ENCODE peak calls at places on chromosome 20, in six cellular contexts. I is ovary, M is adrenal gland, R is endothelial cell of umbilical vein, Q is A549, H is testis. V is an unnamed sample.

GRCh38 chr20:53321596-53321995 is 272.0 kb downstream of the ZNF217 start:
- DNase-seq in I (no peak), M (no peak), R (no peak), Q (no peak), H (no peak), V (no peak)

GRCh38 chr20:62501801-62502495 is 26.2 kb upstream of the GATA5 start:
- DNase-seq in I (no peak), M (no peak), R (peak), Q (no peak), H (no peak), V (no peak)

GRCh38 chr20:34527016-34527415 is 10.8 kb downstream of the DYNLRB1 start:
- DNase-seq in I (no peak), M (peak), R (no peak), Q (no peak), H (peak), V (peak)

GRCh38 chr20:64136004-64136710 is 28.1 kb upstream of the MYT1 start:
- DNase-seq in I (no peak), M (peak), R (no peak), Q (no peak), H (no peak), V (peak)

GRCh38 chr20:11170565-11170964 is 496.8 kb upstream of the JAG1 start:
- DNase-seq in I (no peak), M (no peak), R (no peak), Q (no peak), H (no peak), V (no peak)

GRCh38 chr20:2616634-2617033 is 35.8 kb upstream of the NOP56 start:
- DNase-seq in I (no peak), M (no peak), R (no peak), Q (no peak), H (no peak), V (no peak)

GRCh38 chr20:8036771-8037170 is 17.2 kb upstream of the TMX4 start:
- DNase-seq in I (no peak), M (no peak), R (no peak), Q (no peak), H (no peak), V (no peak)

GRCh38 chr20:48171626-48172025 is 386.3 kb upstream of the SULF2 start:
- DNase-seq in I (no peak), M (no peak), R (no peak), Q (no peak), H (no peak), V (no peak)

GRCh38 chr20:15986690-15987089 is 586.6 kb downstream of the KIF16B start:
- DNase-seq in I (no peak), M (no peak), R (no peak), Q (no peak), H (no peak), V (no peak)

GRCh38 chr20:24962510-24962909 is 13.4 kb downstream of the CST7 start:
- DNase-seq in I (no peak), M (no peak), R (no peak), Q (no peak), H (no peak), V (peak)

GRCh38 chr20:62367136-62367482 is at the start of gene LAMA5:
- DNase-seq in I (no peak), M (peak), R (no peak), Q (no peak), H (no peak), V (no peak)

GRCh38 chr20:8755340-8756118 is 313.4 kb upstream of the PLCB4 start:
- DNase-seq in I (no peak), M (no peak), R (no peak), Q (no peak), H (no peak), V (no peak)

GRCh38 chr20:24492031-24492607 is 22.7 kb downstream of the SYNDIG1 start:
- DNase-seq in I (no peak), M (no peak), R (no peak), Q (peak), H (no peak), V (peak)

GRCh38 chr20:62558779-62559178 is 83.0 kb upstream of the GATA5 start:
- DNase-seq in I (no peak), M (no peak), R (no peak), Q (no peak), H (no peak), V (no peak)

GRCh38 chr20:21981607-21982344 is 276.3 kb downstream of the PAX1 start:
- DNase-seq in I (no peak), M (no peak), R (no peak), Q (no peak), H (no peak), V (no peak)

DNA sequence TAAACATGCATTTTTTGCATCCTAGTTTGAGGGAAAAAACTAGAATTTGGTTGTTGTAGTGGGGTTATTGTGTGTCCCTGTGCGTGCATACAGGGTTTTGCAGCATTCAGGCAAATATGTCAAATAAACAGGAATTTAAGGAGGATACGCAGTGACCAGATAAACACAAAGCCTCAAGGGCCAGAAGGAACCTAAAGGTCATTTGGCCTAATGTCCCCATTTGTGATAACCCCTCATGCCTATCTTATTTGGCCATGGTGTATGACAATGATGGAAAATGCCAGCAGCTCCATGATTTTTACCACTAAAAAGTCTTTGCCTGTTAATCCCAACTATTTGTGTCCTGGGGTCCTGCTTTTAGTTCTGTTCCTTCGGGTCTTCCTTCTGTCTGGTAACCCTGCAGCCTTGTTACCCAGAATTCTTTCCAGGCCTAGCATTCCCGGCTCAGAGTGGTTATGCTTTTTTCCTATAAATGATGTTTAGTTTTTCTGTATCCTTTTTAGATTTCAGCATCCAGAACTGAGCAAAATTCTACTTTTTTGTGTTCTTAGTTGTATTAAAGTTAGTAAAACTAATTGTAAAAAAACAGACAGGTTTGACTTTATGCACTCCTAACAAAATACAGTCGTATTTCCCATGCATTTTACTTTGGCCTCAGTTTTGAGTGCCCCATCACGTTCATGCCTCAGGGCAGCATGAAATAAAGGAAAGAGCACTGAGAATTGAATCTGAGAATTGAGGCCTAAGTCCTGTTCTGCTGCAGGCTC is 4.4 kb downstream of the STX16 start:
- DNase-seq in I (no peak), M (no peak), R (no peak), Q (no peak), H (no peak), V (no peak)
- H3K4me3 ChIP-seq in I (no peak), M (no peak), R (no peak), Q (no peak), H (no peak), V (no peak)

GRCh38 chr20:40966103-40966502 is 62.5 kb upstream of the TOP1 start:
- DNase-seq in I (no peak), M (no peak), R (no peak), Q (no peak), H (no peak), V (no peak)
- TF ChIP-seq CTCF in I (no peak), M (no peak), R (peak), Q (no peak), H (no peak), V (no peak)

GRCh38 chr20:41339957-41340326 is 679 bp upstream of the LPIN3 start:
- DNase-seq in I (peak), M (peak), R (peak), Q (peak), H (peak), V (peak)

GRCh38 chr20:41336711-41337492 is 3.7 kb upstream of the LPIN3 start:
- DNase-seq in I (no peak), M (no peak), R (no peak), Q (no peak), H (no peak), V (no peak)

GRCh38 chr20:41344477-41344876 is 3.9 kb downstream of the LPIN3 start:
- DNase-seq in I (no peak), M (no peak), R (no peak), Q (no peak), H (no peak), V (no peak)

GRCh38 chr20:41342474-41343464 is 2.1 kb downstream of the LPIN3 start:
- DNase-seq in I (no peak), M (no peak), R (no peak), Q (no peak), H (no peak), V (no peak)

DNA sequence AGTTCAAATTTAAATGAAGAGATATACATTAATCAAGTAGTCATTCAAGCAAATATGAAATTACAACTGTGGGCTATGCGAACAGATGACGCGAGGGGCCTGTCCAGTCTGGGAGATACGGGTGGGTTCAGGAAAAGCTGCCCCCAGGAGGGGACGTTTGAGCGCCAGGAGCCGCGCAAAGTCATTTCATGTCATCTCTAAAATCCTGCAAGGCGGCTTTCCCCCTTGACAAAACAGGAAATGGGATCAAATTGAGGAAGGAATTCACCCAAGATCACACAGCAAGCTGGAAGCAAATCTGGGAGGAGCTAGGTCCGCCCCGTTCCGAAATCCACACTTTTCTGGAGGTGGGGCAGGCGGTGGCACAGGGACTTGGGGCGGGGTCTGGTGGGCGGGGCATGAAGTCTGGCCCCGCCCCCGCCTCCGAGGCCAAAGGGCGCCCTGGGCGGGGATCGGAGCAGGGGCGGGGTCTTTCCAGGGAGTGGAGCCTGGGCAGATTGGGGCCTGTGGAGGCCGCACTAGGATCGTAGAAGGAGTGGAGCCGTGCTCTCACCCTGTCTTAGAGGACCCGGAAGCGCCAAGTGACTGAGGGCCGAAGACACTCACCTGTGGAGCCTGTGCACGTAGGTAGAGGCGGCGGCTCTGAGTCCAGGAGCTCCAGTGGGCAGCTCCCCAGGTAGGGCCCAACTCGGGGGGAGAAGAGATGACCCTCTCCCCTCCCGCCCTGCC is at the start of gene LPIN3:
- DNase-seq in I (peak), M (peak), R (peak), Q (peak), H (peak), V (peak)
- TF ChIP-seq POLR2A in I (peak), M (no peak), R (no peak), Q (peak), H (no peak), V (no peak)

GRCh38 chr20:58374906-58375760 is 13.9 kb upstream of the VAPB start:
- DNase-seq in I (no peak), M (no peak), R (peak), Q (no peak), H (no peak), V (no peak)

GRCh38 chr20:58375796-58376195 is 13.2 kb upstream of the VAPB start:
- DNase-seq in I (no peak), M (no peak), R (no peak), Q (no peak), H (no peak), V (no peak)

GRCh38 chr20:58372836-58373235 is 16.2 kb upstream of the VAPB start:
- DNase-seq in I (no peak), M (no peak), R (no peak), Q (no peak), H (no peak), V (no peak)

GRCh38 chr20:58377017-58377416 is 12.0 kb upstream of the VAPB start:
- DNase-seq in I (no peak), M (no peak), R (no peak), Q (no peak), H (no peak), V (no peak)

DNA sequence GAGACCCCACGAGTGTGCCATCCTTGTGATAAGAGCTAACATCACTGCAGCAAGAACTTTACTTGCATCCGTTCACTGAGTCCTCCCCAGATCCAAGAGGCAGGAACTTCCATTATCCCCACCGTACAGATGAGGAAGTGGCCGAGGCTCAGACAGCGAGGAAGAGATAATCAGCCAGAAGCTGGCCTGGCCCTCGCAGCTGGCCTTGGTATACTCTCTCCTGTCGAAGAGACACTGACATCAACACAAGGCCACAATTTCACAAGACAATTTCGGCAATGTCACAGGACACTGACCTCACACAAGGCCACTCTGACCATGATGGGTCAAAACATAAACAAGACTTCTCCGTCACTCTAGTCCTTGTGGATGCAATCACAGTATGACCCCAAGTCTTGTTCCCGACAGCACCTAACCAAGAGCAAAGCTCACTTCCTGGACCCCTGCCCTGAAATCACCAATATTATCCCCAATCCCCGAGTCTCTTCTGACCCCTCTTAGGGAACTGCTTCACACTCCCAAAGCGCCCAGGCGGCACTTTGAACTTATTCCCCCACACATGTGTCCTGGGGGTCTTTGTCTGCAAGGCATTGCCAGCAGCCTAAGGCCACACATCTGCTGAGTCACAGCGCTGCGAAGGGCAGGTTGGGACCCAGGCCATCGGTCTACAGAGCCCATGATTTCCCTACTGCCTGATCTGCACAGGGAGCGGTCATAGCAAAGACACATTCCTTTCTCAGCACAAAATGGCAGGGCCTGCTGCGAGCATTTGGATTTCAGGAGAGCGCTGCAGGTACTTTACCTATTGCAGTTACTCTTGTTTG is 14.8 kb upstream of the VAPB start:
- DNase-seq in I (no peak), M (peak), R (no peak), Q (no peak), H (no peak), V (no peak)
- H3K4me3 ChIP-seq in I (no peak), M (no peak), R (no peak), Q (no peak), H (no peak), V (no peak)

GRCh38 chr20:32240220-32240619 is 32.5 kb downstream of the POFUT1 start:
- DNase-seq in I (no peak), M (no peak), R (no peak), Q (no peak), H (no peak), V (no peak)
- TF ChIP-seq CTCF in I (no peak), M (no peak), R (no peak), Q (no peak), H (no peak), V (no peak)

GRCh38 chr20:50379049-50379990 is 130.9 kb upstream of the PTPN1 start:
- DNase-seq in I (peak), M (peak), R (peak), Q (no peak), H (peak), V (peak)
- TF ChIP-seq POLR2A in I (peak), M (peak), R (no peak), Q (no peak), H (no peak), V (no peak)

GRCh38 chr20:329851-330232 is 4.5 kb downstream of the SOX12 start:
- DNase-seq in I (no peak), M (no peak), R (no peak), Q (no peak), H (no peak), V (no peak)
- H3K4me3 ChIP-seq in I (no peak), M (no peak), R (no peak), Q (no peak), H (no peak), V (no peak)

GRCh38 chr20:56841346-56841908 is 212.3 kb downstream of the TFAP2C start:
- DNase-seq in I (no peak), M (no peak), R (no peak), Q (no peak), H (no peak), V (no peak)

GRCh38 chr20:56842086-56842485 is 213.0 kb downstream of the TFAP2C start:
- DNase-seq in I (no peak), M (no peak), R (no peak), Q (no peak), H (no peak), V (no peak)

GRCh38 chr20:56845546-56846081 is 216.5 kb downstream of the TFAP2C start:
- DNase-seq in I (no peak), M (no peak), R (no peak), Q (no peak), H (no peak), V (no peak)

GRCh38 chr20:56843386-56843785 is 214.3 kb downstream of the TFAP2C start:
- DNase-seq in I (no peak), M (no peak), R (no peak), Q (no peak), H (no peak), V (no peak)

GRCh38 chr20:56843817-56844216 is 214.7 kb downstream of the TFAP2C start:
- DNase-seq in I (no peak), M (no peak), R (no peak), Q (no peak), H (no peak), V (no peak)
- TF ChIP-seq CTCF in I (no peak), M (no peak), R (no peak), Q (no peak), H (no peak), V (no peak)

DNA sequence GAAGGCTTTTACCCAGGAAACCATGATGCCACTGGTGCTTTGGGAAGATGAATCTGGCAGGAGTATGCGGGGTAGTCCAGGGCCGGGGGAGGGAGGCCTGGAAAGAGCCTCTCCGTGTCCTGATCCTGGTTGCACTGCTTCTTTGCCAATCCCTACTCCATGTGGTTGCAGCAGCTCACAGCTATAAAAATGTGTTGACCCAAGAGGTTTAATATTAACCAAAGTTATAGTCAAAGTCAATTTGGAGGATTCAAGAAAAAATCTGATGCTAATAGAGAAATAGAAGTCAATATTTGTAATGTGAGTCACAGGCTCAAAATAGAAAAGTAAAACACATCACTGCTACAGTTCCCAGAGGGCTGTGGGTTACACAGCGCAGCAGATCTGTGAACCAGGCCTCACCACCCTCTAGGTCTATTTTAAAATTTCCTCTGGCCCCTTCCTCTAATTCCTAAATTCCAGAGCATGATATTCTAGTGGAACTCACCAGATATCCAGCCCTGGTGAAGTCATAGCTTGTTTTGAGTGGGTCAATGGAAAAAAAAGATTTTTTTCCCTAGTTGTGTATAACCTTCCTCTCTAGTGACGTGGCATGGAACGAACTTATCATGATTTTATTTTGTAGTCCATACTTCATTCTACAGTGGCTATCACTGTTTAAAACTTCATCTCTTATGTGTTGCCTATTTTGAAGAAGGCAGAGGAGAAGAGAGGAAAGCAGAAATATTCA is 63.2 kb upstream of the BMP2 start:
- DNase-seq in I (no peak), M (no peak), R (peak), Q (peak), H (no peak), V (no peak)
- TF ChIP-seq POLR2A in I (no peak), M (no peak), R (no peak), Q (no peak), H (no peak), V (no peak)